ENCODE peak calls at places on chromosomes 2 and 18, in four cellular contexts. Y is SK-MEL-5, M is T-helper 9 cell, P is lower lobe of right lung. X is an unnamed sample.

GRCh38 chr2:241550616-241551580 is 7.6 kb upstream of the BOK start:
- DNase-seq in M (no peak), Y (no peak), P (no peak), X (no peak)

GRCh38 chr2:160666019-160666676 is 172.5 kb upstream of the RBMS1 start:
- DNase-seq in M (no peak), Y (peak), P (no peak), X (no peak)

GRCh38 chr18:80157708-80158343 is 48.8 kb downstream of the ADNP2 start:
- DNase-seq in M (peak), Y (peak), P (peak), X (peak)

GRCh38 chr2:236711440-236711839 is 141.8 kb downstream of the ACKR3 start:
- DNase-seq in P (no peak), M (no peak), Y (no peak), X (no peak)

GRCh38 chr2:236130349-236130998 is 37.7 kb downstream of the GBX2 start:
- DNase-seq in M (no peak), Y (no peak), P (no peak), X (no peak)

GRCh38 chr2:157327621-157328102 is 2.0 kb upstream of the ERMN start:
- DNase-seq in P (peak), Y (peak), M (peak), X (peak)

GRCh38 chr18:76678248-76678647 is 144.1 kb upstream of the ZNF236 start:
- DNase-seq in M (no peak), P (no peak), Y (no peak), X (no peak)

GRCh38 chr2:15041429-15041837 is 408.9 kb downstream of the LRATD1 start:
- DNase-seq in Y (no peak), M (no peak), P (no peak), X (no peak)

GRCh38 chr2:178512491-178512890 is 32.2 kb downstream of the PLEKHA3 start:
- DNase-seq in P (no peak), Y (no peak), M (no peak), X (no peak)

GRCh38 chr18:22639026-22639463 is 221.3 kb upstream of the CTAGE1 start:
- DNase-seq in P (no peak), M (no peak), Y (no peak), X (no peak)

GRCh38 chr18:70469916-70470315 is 181.1 kb downstream of the SOCS6 start:
- DNase-seq in P (no peak), Y (peak), M (no peak), X (no peak)

GRCh38 chr18:74234326-74235171 is 57.2 kb downstream of the CYB5A start:
- DNase-seq in Y (peak), P (no peak), M (no peak), X (no peak)

GRCh38 chr2:237307495-237307894 is 106.5 kb downstream of the COL6A3 start:
- DNase-seq in P (no peak), M (no peak), Y (no peak), X (no peak)

GRCh38 chr2:157936464-157936863 is 60.3 kb upstream of the ACVR1 start:
- DNase-seq in M (no peak), Y (no peak), P (no peak), X (no peak)

GRCh38 chr18:68397241-68398035 is 317.5 kb downstream of the TMX3 start:
- DNase-seq in M (no peak), Y (no peak), P (no peak), X (no peak)

GRCh38 chr18:3061581-3062416 is 48.9 kb upstream of the LPIN2 start:
- DNase-seq in Y (no peak), P (no peak), M (peak), X (no peak)

GRCh38 chr18:30280861-30281470 is 761.6 kb downstream of the DSC3 start:
- DNase-seq in P (no peak), M (no peak), Y (peak), X (no peak)

GRCh38 chr2:35963344-35963743 is 392.2 kb upstream of the CRIM1 start:
- DNase-seq in P (no peak), Y (no peak), M (no peak), X (no peak)

GRCh38 chr18:41389936-41390667 is 564.9 kb upstream of the PIK3C3 start:
- DNase-seq in Y (no peak), M (no peak), P (no peak), X (no peak)

GRCh38 chr18:76783786-76784484 is 38.4 kb upstream of the ZNF236 start:
- DNase-seq in Y (no peak), M (no peak), P (no peak), X (no peak)

GRCh38 chr2:160920791-160921303 is 239.4 kb upstream of the TANK start:
- DNase-seq in P (no peak), Y (no peak), M (no peak), X (no peak)

GRCh38 chr2:216918088-216918680 is 58.3 kb upstream of the TNP1 start:
- DNase-seq in Y (no peak), P (no peak), M (no peak), X (no peak)

GRCh38 chr2:144801766-144802165 is 281.8 kb upstream of the ZEB2 start:
- DNase-seq in P (no peak), Y (peak), M (no peak), X (no peak)

GRCh38 chr2:119119999-119120710 is 38.4 kb downstream of the C1QL2 start:
- DNase-seq in M (no peak), Y (no peak), P (no peak), X (no peak)

GRCh38 chr2:11187083-11187619 is 31.9 kb downstream of the SLC66A3 start:
- DNase-seq in M (no peak), P (no peak), Y (no peak), X (no peak)

GRCh38 chr2:238719641-238720040 is 128.2 kb upstream of the TWIST2 start:
- DNase-seq in P (no peak), Y (no peak), M (no peak), X (no peak)

GRCh38 chr2:60158262-60158661 is 395.2 kb downstream of the BCL11A start:
- DNase-seq in P (no peak), Y (no peak), M (no peak), X (no peak)

GRCh38 chr2:155099784-155100183 is 401.3 kb downstream of the KCNJ3 start:
- DNase-seq in Y (no peak), M (no peak), P (no peak), X (no peak)

GRCh38 chr2:127305985-127306585 is 12.1 kb upstream of the ERCC3 start:
- DNase-seq in Y (no peak), M (no peak), P (no peak), X (no peak)

GRCh38 chr2:126495189-126495588 is 160.8 kb upstream of the GYPC start:
- DNase-seq in M (no peak), P (no peak), Y (no peak), X (no peak)

GRCh38 chr18:64330161-64330560 is 181.3 kb upstream of the LINC00305 start:
- DNase-seq in P (no peak), M (no peak), Y (peak), X (no peak)

X was measured in T follicular helper cell.